ENCODE peak calls at places on chromosomes 12 and 14, in six cellular contexts. D is right lobe of liver, F is bronchial epithelial cell, J is left ventricle myocardium inferior, P is tibial artery, R is AG04449. C is an unnamed sample.

GRCh38 chr14:37969511-37969979 is 238.2 kb upstream of the SSTR1 start:
- DNase-seq in D (no peak), P (no peak), R (no peak), F (no peak), J (no peak), C (no peak)

GRCh38 chr12:114955414-114956014 is 271.5 kb upstream of the TBX3 start:
- DNase-seq in F (no peak), R (no peak), J (no peak), P (no peak), D (no peak), C (no peak)

GRCh38 chr14:65658202-65658601 is 245.7 kb downstream of the FUT8 start:
- DNase-seq in F (peak), J (no peak), R (peak), P (no peak), D (no peak), C (no peak)

GRCh38 chr12:30862486-30862885 is 64.1 kb upstream of the TSPAN11 start:
- DNase-seq in D (peak), J (peak), F (no peak), P (no peak), R (no peak), C (no peak)

GRCh38 chr14:51093371-51094281 is 1.3 kb downstream of the TRIM9 start:
- DNase-seq in D (peak), R (no peak), J (peak), P (no peak), F (no peak), C (no peak)

GRCh38 chr14:55125403-55125802 is 3.6 kb upstream of the LGALS3 start:
- DNase-seq in F (no peak), J (no peak), P (no peak), D (no peak), R (no peak), C (no peak)

GRCh38 chr14:75479770-75480600 is 42.3 kb upstream of the BATF start:
- DNase-seq in F (no peak), P (no peak), D (no peak), J (no peak), R (no peak), C (no peak)

GRCh38 chr12:50734409-50735263 is 29.3 kb upstream of the ATF1 start:
- DNase-seq in P (no peak), D (no peak), R (no peak), J (no peak), F (no peak), C (peak)

GRCh38 chr14:75278422-75279152 is at the start of gene FOS:
- DNase-seq in R (no peak), F (peak), P (peak), D (peak), J (peak), C (peak)

GRCh38 chr12:130141901-130142683 is 20.2 kb upstream of the FZD10 start:
- DNase-seq in R (no peak), D (no peak), F (no peak), P (no peak), J (no peak), C (no peak)

GRCh38 chr14:79011091-79011919 is 841.1 kb downstream of the NRXN3 start:
- DNase-seq in J (no peak), P (no peak), F (peak), R (no peak), D (no peak), C (peak)

GRCh38 chr12:107684029-107684790 is 1.4 kb upstream of the PWP1 start:
- DNase-seq in P (no peak), F (no peak), J (no peak), D (no peak), R (no peak), C (no peak)

GRCh38 chr14:22391908-22392307 is 197.1 kb downstream of the DAD1 start:
- DNase-seq in P (no peak), J (peak), D (peak), F (peak), R (no peak), C (peak)

GRCh38 chr14:75993567-75994041 is 8.0 kb downstream of the IFT43 start:
- DNase-seq in J (no peak), P (no peak), D (no peak), R (no peak), F (no peak), C (no peak)

GRCh38 chr12:1350934-1351240 is 243.5 kb downstream of the FBXL14 start:
- DNase-seq in R (no peak), D (no peak), J (no peak), P (no peak), F (no peak), C (peak)

GRCh38 chr12:5329118-5329517 is 102.8 kb upstream of the NTF3 start:
- DNase-seq in D (no peak), F (no peak), P (no peak), R (no peak), J (no peak), C (no peak)

GRCh38 chr12:19574606-19575005 is 135.3 kb downstream of the AEBP2 start:
- DNase-seq in F (no peak), J (no peak), R (no peak), D (no peak), P (no peak), C (no peak)

GRCh38 chr12:40892528-40892927 is 200.3 kb downstream of the CNTN1 start:
- DNase-seq in P (no peak), J (no peak), F (peak), R (no peak), D (no peak), C (no peak)

GRCh38 chr14:67513631-67514108 is 19.4 kb upstream of the PLEKHH1 start:
- DNase-seq in D (no peak), P (no peak), F (no peak), J (no peak), R (no peak), C (no peak)

GRCh38 chr12:3641428-3641883 is 111.5 kb downstream of the CRACR2A start:
- DNase-seq in R (peak), J (no peak), P (no peak), D (no peak), F (peak), C (peak)

GRCh38 chr12:111444706-111445310 is 39.1 kb downstream of the SH2B3 start:
- DNase-seq in J (peak), F (no peak), D (peak), R (no peak), P (peak), C (no peak)

GRCh38 chr12:50099302-50100008 is 4.4 kb upstream of the GPD1 start:
- DNase-seq in F (peak), P (no peak), R (no peak), J (no peak), D (no peak), C (no peak)

GRCh38 chr14:104933721-104934379 is 9.2 kb downstream of the PLD4 start:
- DNase-seq in R (no peak), F (peak), P (peak), J (peak), D (no peak), C (no peak)

GRCh38 chr14:81818271-81818670 is 284.6 kb upstream of the SEL1L start:
- DNase-seq in D (no peak), P (no peak), F (no peak), J (no peak), R (no peak), C (no peak)

GRCh38 chr12:124142395-124143005 is 152.4 kb upstream of the RFLNA start:
- DNase-seq in P (no peak), F (no peak), R (no peak), D (no peak), J (no peak), C (no peak)

GRCh38 chr12:5525783-5526367 is 94.0 kb downstream of the NTF3 start:
- DNase-seq in J (no peak), R (no peak), F (no peak), D (no peak), P (no peak), C (no peak)

GRCh38 chr14:94797887-94798286 is 28.0 kb upstream of the GSC start:
- DNase-seq in P (no peak), R (no peak), D (no peak), J (no peak), F (no peak), C (no peak)

GRCh38 chr14:80770114-80770917 is 171.2 kb downstream of the CEP128 start:
- DNase-seq in D (no peak), F (no peak), R (no peak), P (no peak), J (no peak), C (no peak)

GRCh38 chr14:54512393-54512792 is 2.7 kb downstream of the CGRRF1 start:
- DNase-seq in D (no peak), R (no peak), J (no peak), P (no peak), F (no peak), C (no peak)

GRCh38 chr14:65028937-65029336 is 42.2 kb downstream of the FNTB start:
- DNase-seq in J (no peak), P (no peak), D (no peak), R (no peak), F (no peak), C (no peak)

GRCh38 chr12:91978143-91978542 is 167.5 kb downstream of the BTG1 start:
- DNase-seq in F (no peak), P (no peak), R (no peak), J (no peak), D (no peak), C (no peak)

GRCh38 chr14:24160850-24161804 is at the start of gene IRF9:
- DNase-seq in R (peak), D (peak), J (peak), F (peak), P (peak), C (peak)

GRCh38 chr12:111221296-111222026 is 147.4 kb downstream of the PHETA1 start:
- DNase-seq in P (no peak), D (no peak), R (no peak), F (no peak), J (no peak), C (no peak)

GRCh38 chr14:48703728-48704467 is 882.3 kb downstream of the RPS29 start:
- DNase-seq in P (no peak), J (no peak), R (no peak), D (no peak), F (no peak), C (no peak)

GRCh38 chr14:97367278-97367677 is 570.1 kb downstream of the VRK1 start:
- DNase-seq in R (no peak), D (no peak), J (no peak), F (no peak), P (no peak), C (no peak)

GRCh38 chr12:25477217-25477616 is 75.9 kb downstream of the LMNTD1 start:
- DNase-seq in J (no peak), D (no peak), R (no peak), F (no peak), P (no peak), C (no peak)

GRCh38 chr14:104978774-104979691 is 859 bp upstream of the AHNAK2 start:
- DNase-seq in D (no peak), J (no peak), R (no peak), P (peak), F (no peak), C (no peak)

GRCh38 chr14:91098591-91098990 is 15.3 kb upstream of the DGLUCY start:
- DNase-seq in P (no peak), D (no peak), F (peak), R (no peak), J (no peak), C (no peak)

DNA sequence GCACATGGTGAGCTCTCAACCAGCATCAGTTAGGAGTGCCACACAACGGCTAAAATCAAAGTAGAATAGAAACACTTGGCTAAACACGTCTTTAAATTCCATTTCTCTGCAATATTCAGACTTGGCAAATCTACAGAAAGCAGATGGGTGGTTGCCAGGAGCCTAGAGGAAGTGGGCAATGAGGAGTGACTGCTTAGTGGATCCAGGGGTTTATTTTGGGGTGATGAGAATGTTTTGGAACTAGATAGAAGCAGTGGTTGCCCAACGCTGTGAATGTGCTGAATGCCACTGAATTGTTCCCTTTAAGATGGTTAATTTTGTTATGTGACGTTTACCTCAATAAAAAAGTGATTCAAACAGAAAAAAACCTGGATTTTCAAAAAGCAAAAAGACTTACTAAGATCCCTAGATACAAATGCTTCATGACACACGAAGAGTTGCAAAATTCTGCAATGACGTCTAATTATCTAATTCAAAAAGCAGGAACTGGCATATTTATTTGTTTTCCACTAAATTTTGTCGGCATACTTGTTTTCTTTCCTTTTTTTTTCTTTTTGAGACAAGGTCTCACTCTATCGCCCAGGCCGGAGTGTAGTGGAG is 34.2 kb downstream of the DAO start:
- DNase-seq in F (peak), D (no peak), R (no peak), P (no peak), J (no peak), C (peak)
- TF ChIP-seq CTCF in F (no peak), D (no peak), R (no peak), P (no peak), J (no peak), C (no peak)

GRCh38 chr14:61923348-61923747 is 161.1 kb downstream of the SNAPC1 start:
- DNase-seq in R (no peak), D (no peak), J (no peak), P (no peak), F (peak), C (peak)
- TF ChIP-seq CTCF in R (peak), D (no peak), J (peak), P (no peak), F (peak), C (peak)

GRCh38 chr14:20614038-20614840 is 23.1 kb upstream of the RNASE12 start:
- DNase-seq in J (no peak), F (peak), P (no peak), D (no peak), R (no peak), C (no peak)
- TF ChIP-seq CTCF in J (no peak), F (no peak), P (no peak), D (no peak), R (no peak), C (no peak)

DNA sequence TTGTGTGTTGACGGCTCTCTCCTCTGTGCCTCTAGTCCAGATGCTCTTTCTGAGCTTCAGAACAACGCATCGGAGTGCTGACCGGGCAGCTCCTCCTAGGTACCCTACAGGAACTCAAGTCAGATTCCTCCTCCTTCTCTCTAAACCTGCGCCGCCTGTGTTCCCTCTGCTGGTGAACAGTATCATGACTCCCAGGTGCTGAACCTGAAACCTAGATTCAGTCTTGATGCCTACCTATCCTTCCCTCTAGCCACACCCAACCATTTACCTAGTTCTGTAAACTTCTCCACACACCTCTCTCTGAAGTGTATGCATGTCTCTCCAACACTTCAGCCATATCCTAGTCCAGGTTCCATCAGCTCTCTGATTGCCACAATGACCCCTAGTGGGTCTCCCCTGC is 112.7 kb downstream of the EFCAB11 start:
- DNase-seq in D (no peak), J (no peak), P (no peak), R (no peak), F (no peak), C (no peak)
- TF ChIP-seq CTCF in D (no peak), J (no peak), P (no peak), R (no peak), F (peak), C (no peak)

GRCh38 chr12:28755027-28755426 is 394.1 kb upstream of the FAR2 start:
- DNase-seq in J (no peak), R (no peak), D (no peak), P (no peak), F (no peak), C (no peak)

DNA sequence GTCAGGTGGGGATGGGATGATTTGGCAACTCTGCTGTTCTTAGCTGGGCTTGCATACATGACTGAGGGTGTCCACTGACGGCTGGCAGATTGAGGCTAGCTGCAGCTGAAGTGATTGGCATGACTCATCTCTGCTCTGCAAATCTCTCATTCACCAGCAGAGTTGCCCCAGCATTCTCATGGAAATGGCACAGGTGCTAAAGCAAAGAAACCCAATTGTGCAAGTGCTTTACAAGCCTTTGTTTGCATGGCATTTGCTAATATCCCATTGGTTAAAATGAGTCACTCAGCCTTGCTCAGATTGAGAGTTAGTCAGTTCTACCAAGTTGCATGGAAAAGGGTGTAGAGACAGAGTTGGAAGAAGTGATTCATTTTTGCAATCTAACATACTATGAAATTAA is 389.7 kb upstream of the FAR2 start:
- DNase-seq in D (no peak), R (no peak), F (peak), J (no peak), P (no peak), C (peak)
- TF ChIP-seq CTCF in D (no peak), R (no peak), F (peak), J (no peak), P (no peak), C (no peak)

DNA sequence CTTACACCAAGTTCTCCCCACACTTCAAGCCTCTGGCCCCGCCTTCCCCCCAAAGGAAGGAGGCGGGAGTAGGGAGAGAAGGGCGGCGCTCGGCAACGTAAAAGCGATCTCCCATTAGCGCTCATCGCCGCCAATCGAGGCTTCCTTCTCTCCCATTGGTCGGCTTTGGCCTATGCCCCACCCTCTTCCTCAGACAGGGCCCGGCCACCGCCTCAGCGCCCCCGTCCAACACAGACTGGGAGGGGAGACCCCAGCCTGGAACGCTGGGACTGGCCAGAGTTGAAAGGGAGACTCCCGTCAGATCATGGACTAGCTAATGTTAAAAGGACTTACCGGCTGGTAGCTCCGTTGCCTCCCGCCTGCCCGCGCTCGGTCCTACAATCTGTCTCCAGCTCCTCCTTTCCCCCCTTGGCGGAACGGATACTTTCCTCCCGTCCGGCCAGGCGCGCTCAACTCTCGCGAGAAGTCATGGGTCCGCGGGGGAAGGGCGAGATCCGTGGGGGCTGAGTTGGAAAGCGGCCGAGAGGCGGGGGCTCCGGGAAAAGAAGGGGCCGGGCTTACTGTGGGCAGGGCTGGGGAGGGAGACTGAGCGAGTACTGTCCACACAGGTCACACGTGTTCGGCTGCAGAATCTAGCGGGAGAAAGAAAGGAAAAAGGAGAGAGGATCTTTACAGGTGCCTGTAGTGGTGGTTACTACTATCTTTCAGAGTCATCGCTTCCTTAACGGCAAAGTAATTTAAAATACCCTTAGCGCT is at the start of gene ATF7:
- DNase-seq in P (peak), J (peak), D (peak), F (peak), R (peak), C (peak)
- TF ChIP-seq CTCF in P (peak), J (peak), D (no peak), F (no peak), R (peak), C (no peak)

GRCh38 chr14:101235042-101235871 is 326.0 kb upstream of the DIO3 start:
- DNase-seq in F (peak), P (peak), J (peak), R (no peak), D (peak), C (peak)
- TF ChIP-seq CTCF in F (peak), P (peak), J (peak), R (peak), D (peak), C (peak)

C was measured in MCF 10A.